ENCODE peak calls at places on chromosomes 2 and 18, in ten cellular contexts. M, Q, J, A, X, Y, B, U, P and H are unnamed samples. For H3K4me1, the result is how much of the 10 kb centered on the place peaks cover.

GRCh38 chr18:13281406-13281805 is 62.8 kb downstream of the LDLRAD4 start:
- DNase-seq in Y (no peak), Q (no peak), A (no peak), J (no peak), U (no peak), X (no peak), M (no peak), B (no peak), P (no peak), H (no peak)

GRCh38 chr18:37450434-37451133 is 115.0 kb downstream of the CELF4 start:
- DNase-seq in Q (peak), B (no peak), P (no peak), U (no peak), Y (no peak), J (no peak), A (peak), X (no peak), M (no peak), H (no peak)

GRCh38 chr2:27915874-27916273 is 25.3 kb downstream of the BABAM2 start:
- DNase-seq in J (no peak), B (no peak), Q (no peak), Y (no peak), M (no peak), X (no peak), P (no peak), U (no peak), A (peak), H (no peak)

GRCh38 chr2:198347936-198348335 is 543.5 kb downstream of the PLCL1 start:
- DNase-seq in A (peak), J (no peak), P (no peak), B (no peak), Y (no peak), U (no peak), Q (peak), X (no peak), M (no peak), H (no peak)

GRCh38 chr2:130186391-130186790 is 4.3 kb downstream of the MZT2B start:
- DNase-seq in P (no peak), A (peak), M (no peak), U (no peak), J (no peak), B (no peak), Y (no peak), Q (no peak), X (no peak), H (no peak)

GRCh38 chr2:214575030-214575949 is 164.4 kb downstream of the VWC2L start:
- DNase-seq in Y (no peak), Q (no peak), M (no peak), X (no peak), B (no peak), P (no peak), U (no peak), J (peak), A (peak), H (no peak)

GRCh38 chr2:101763496-101764333 is 66.2 kb downstream of the MAP4K4 start:
- DNase-seq in B (no peak), M (no peak), P (no peak), Y (no peak), U (no peak), A (no peak), J (no peak), X (no peak), Q (no peak), H (no peak)

GRCh38 chr2:234641086-234641485 is 144.2 kb upstream of the ARL4C start:
- DNase-seq in J (no peak), U (no peak), A (no peak), X (no peak), Y (no peak), M (no peak), P (no peak), Q (no peak), B (no peak), H (no peak)

GRCh38 chr2:26708457-26708856 is 15.9 kb downstream of the KCNK3 start:
- DNase-seq in Y (no peak), B (peak), U (no peak), P (no peak), J (no peak), X (no peak), M (no peak), Q (no peak), A (no peak), H (no peak)

GRCh38 chr2:172223601-172224054 is 120.9 kb upstream of the DLX2 start:
- DNase-seq in Y (no peak), Q (no peak), P (no peak), X (no peak), J (no peak), A (no peak), B (no peak), M (no peak), U (no peak), H (no peak)

GRCh38 chr2:197920088-197920487 is 115.7 kb downstream of the PLCL1 start:
- DNase-seq in A (no peak), M (no peak), X (no peak), J (no peak), P (no peak), B (no peak), Q (no peak), U (no peak), Y (no peak), H (no peak)

GRCh38 chr2:85988914-85989270 is 100.1 kb upstream of the ST3GAL5 start:
- DNase-seq in Q (no peak), P (no peak), M (no peak), U (no peak), A (no peak), X (peak), J (no peak), B (no peak), Y (no peak), H (no peak)

GRCh38 chr2:162280654-162281053 is 37.4 kb upstream of the FAP start:
- DNase-seq in Y (no peak), X (no peak), U (no peak), M (no peak), P (no peak), J (no peak), A (no peak), Q (no peak), B (no peak), H (no peak)

GRCh38 chr18:70289351-70290330 is 796 bp downstream of the SOCS6 start:
- DNase-seq in J (peak), U (no peak), Q (peak), A (peak), M (peak), B (peak), Y (peak), P (peak), X (no peak), H (no peak)

GRCh38 chr2:58240938-58241755 is at the start of gene FANCL:
- DNase-seq in Q (peak), B (peak), M (peak), J (peak), U (peak), A (peak), X (peak), P (peak), Y (peak), H (peak)

GRCh38 chr2:55048925-55049793 is 1.1 kb downstream of the RTN4 start:
- DNase-seq in Q (peak), J (peak), M (peak), U (peak), Y (peak), A (peak), B (peak), P (peak), X (peak), H (peak)

GRCh38 chr2:30866974-30867373 is 59.7 kb upstream of the CAPN13 start:
- DNase-seq in M (peak), Q (no peak), B (no peak), A (no peak), U (no peak), Y (no peak), X (no peak), J (no peak), P (no peak), H (no peak)

GRCh38 chr2:73984922-73985317 is 210 bp downstream of the TET3 start:
- DNase-seq in A (no peak), J (no peak), B (no peak), P (peak), Q (no peak), X (no peak), Y (peak), M (peak), U (no peak), H (peak)

GRCh38 chr2:200442471-200442870 is 67.4 kb downstream of the KCTD18 start:
- DNase-seq in Q (peak), X (no peak), B (no peak), U (no peak), J (peak), P (no peak), M (no peak), A (peak), Y (no peak), H (no peak)

GRCh38 chr2:178306351-178307073 is 112.2 kb downstream of the OSBPL6 start:
- DNase-seq in A (no peak), X (no peak), P (no peak), B (peak), J (peak), U (no peak), M (no peak), Q (peak), Y (peak), H (no peak)

GRCh38 chr18:2513616-2514015 is 57.7 kb downstream of the METTL4 start:
- DNase-seq in U (no peak), B (no peak), X (no peak), Q (no peak), Y (no peak), J (no peak), A (peak), M (no peak), P (no peak), H (no peak)

GRCh38 chr2:152715854-152716428 is 1.3 kb downstream of the PRPF40A start:
- DNase-seq in Y (no peak), A (no peak), U (peak), B (no peak), M (no peak), Q (peak), P (no peak), J (peak), X (no peak), H (peak)

GRCh38 chr2:64018715-64019082 is 529 bp downstream of the VPS54 start:
- DNase-seq in U (no peak), M (peak), P (no peak), A (peak), Q (no peak), B (peak), X (peak), J (peak), Y (peak), H (peak)

GRCh38 chr2:134706587-134707329 is 12.0 kb downstream of the TMEM163 start:
- DNase-seq in Q (peak), Y (no peak), X (no peak), J (no peak), A (peak), P (no peak), B (no peak), U (no peak), M (no peak), H (no peak)

GRCh38 chr18:55137602-55138001 is 178.3 kb upstream of the CCDC68 start:
- DNase-seq in U (no peak), P (no peak), Q (peak), J (no peak), A (peak), X (no peak), M (no peak), Y (no peak), B (no peak), H (no peak)

GRCh38 chr2:37779123-37779522 is 107.7 kb upstream of the CDC42EP3 start:
- DNase-seq in J (no peak), X (no peak), U (no peak), A (no peak), B (no peak), Y (no peak), Q (no peak), M (no peak), P (no peak), H (no peak)

GRCh38 chr2:71736091-71736878 is 282.9 kb downstream of the DYSF start:
- DNase-seq in P (peak), A (no peak), B (no peak), M (no peak), Y (no peak), X (no peak), Q (no peak), J (no peak), U (no peak), H (no peak)

GRCh38 chr2:38376346-38376682 is 759 bp downstream of the ATL2 start:
- DNase-seq in U (peak), Q (peak), J (peak), A (peak), B (no peak), P (no peak), X (peak), M (no peak), Y (no peak), H (peak)

GRCh38 chr18:22658318-22658717 is 240.6 kb upstream of the CTAGE1 start:
- DNase-seq in M (no peak), B (no peak), A (no peak), Y (no peak), U (no peak), P (no peak), J (no peak), X (no peak), Q (no peak), H (no peak)

GRCh38 chr2:119305497-119306195 is 61.0 kb downstream of the C2orf76 start:
- DNase-seq in M (no peak), A (no peak), X (no peak), J (no peak), U (no peak), B (no peak), P (no peak), Q (no peak), Y (no peak), H (no peak)

GRCh38 chr18:31294199-31294747 is 23.7 kb upstream of the DSG1 start:
- DNase-seq in A (no peak), Y (no peak), B (peak), P (no peak), X (no peak), U (no peak), J (no peak), Q (no peak), M (no peak), H (no peak)

GRCh38 chr18:37336568-37337285 is 228.9 kb downstream of the CELF4 start:
- DNase-seq in Q (no peak), U (no peak), B (no peak), Y (no peak), X (no peak), A (no peak), M (no peak), J (no peak), P (no peak), H (no peak)

GRCh38 chr2:127807678-127808353 is 3.2 kb downstream of the WDR33 start:
- DNase-seq in M (no peak), X (no peak), B (no peak), Q (no peak), Y (no peak), P (no peak), A (no peak), J (no peak), U (no peak), H (no peak)

GRCh38 chr2:98663521-98664090 is 55.2 kb downstream of the UNC50 start:
- DNase-seq in Q (no peak), B (no peak), J (no peak), P (no peak), U (no peak), X (no peak), A (no peak), Y (no peak), M (no peak), H (peak)
- H3K4me3 ChIP-seq in Q (no peak), B (no peak), J (no peak), P (no peak), U (no peak), X (no peak), A (no peak), Y (no peak), M (no peak), H (peak)

GRCh38 chr2:168035458-168035857 is 211.9 kb downstream of the STK39 start:
- DNase-seq in B (no peak), U (no peak), X (no peak), A (no peak), P (no peak), Q (no peak), Y (no peak), M (no peak), J (no peak), H (no peak)
- H3K4me1 ChIP-seq in B (under half), U (under half), X (under half), A (under half), P (under half), Q (under half), Y (under half), M (under half), J (under half), H (under half)

DNA sequence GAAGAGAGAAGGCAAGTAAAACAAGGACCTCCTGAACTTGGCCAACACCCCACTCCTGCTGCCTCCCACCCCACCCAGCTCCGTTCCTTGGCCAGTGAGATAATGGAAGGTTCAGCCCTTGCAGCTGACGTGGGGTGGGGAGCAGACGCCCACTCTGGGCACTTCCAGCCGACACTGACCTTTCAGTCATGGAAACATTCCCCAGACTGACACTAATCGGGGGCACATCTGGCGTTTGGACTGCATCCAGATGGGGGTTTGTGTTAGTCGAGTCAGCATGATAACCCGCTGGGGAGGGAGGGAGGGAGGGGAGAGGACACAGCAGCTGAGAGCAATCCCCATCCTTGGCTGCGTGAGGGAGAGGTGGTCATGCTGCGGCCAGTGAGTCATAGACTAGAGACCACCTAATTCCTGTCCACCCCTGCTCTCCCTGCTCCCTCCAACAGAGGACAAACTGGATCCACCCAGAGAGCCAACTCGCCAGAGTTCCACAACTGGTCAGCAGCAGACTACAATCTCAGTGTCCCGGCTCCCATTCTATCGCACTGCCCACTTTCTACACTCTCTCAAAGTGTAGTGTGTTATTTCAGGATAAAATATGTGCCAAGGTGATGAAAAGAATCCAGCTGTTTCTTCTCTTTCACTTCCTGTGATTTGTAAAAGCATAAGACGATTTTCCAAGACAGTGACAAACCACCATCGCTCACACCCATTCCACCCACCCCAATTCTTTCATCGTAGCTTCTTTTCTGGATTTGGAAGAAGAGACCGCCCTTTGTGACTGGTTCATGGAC is 115.4 kb upstream of the PKDCC start:
- DNase-seq in Y (peak), M (peak), P (peak), U (no peak), X (peak), J (no peak), Q (peak), B (peak), A (peak), H (no peak)
- H3K27ac ChIP-seq in Y (peak), M (no peak), P (peak), U (peak), X (peak), J (no peak), Q (peak), B (peak), A (peak), H (no peak)

DNA sequence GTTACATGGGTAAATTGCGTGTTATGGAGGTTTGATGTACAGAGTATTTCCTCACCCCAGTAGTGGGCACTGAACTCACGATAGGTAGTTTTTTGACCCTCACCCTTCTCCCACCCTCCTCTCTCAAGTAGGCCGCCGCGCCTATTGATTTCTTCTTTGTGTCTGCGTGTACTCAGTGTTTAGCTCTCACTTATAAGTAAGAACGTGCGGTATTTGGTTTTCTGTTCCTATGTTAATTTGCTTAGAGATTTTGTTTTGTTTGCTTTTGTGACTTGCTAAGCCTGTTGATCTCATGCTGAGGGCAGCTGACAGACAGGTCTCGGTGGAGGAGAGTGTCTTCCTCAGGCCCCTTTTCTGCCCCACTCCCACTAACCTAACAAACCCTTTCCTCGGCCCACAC is 36.2 kb downstream of the ACOXL start:
- DNase-seq in J (no peak), U (no peak), X (no peak), P (no peak), Q (no peak), A (no peak), B (no peak), M (no peak), Y (no peak), H (no peak)
- H3K4me3 ChIP-seq in J (no peak), U (no peak), X (no peak), P (no peak), Q (no peak), A (no peak), B (no peak), M (no peak), Y (no peak), H (no peak)

GRCh38 chr18:11987527-11987926 is 6.2 kb downstream of the IMPA2 start:
- DNase-seq in A (no peak), Y (no peak), B (peak), J (no peak), P (peak), Q (peak), X (peak), U (no peak), M (peak), H (no peak)
- H3K4me1 ChIP-seq in A (under half), Y (under half), B (half or more), J (under half), P (half or more), Q (under half), X (half or more), U (under half), M (under half), H (under half)

GRCh38 chr2:241041557-241042158 is 43.2 kb downstream of the SNED1 start:
- DNase-seq in B (no peak), A (no peak), U (no peak), Y (no peak), J (no peak), X (no peak), M (no peak), P (no peak), Q (no peak), H (no peak)
- H3K27ac ChIP-seq in B (no peak), A (no peak), U (no peak), Y (no peak), J (no peak), X (no peak), M (no peak), P (no peak), Q (no peak), H (no peak)